ENCODE peak calls at places on chromosomes 13 and 19, in seven cellular contexts. O is NCI-H2171 treated with DMSO at 0.1 percent for 48 hours; Y is Peyer's patch; V is left colon; M is cardiac septum; G is Caki2; I is stimulated activated CD4-positive, alpha-beta T cell treated with anti-CD3 and anti-CD28 coated beads, Interleukin-4, amount 100 ng/mL, for 4 hours. Z is an unnamed sample.
A peak's percentile ranks its signal among the peaks of the same experiment; 100 is the strongest.

GRCh38 chr19:45766919-45767346 is 2.1 kb downstream of the SIX5 start:
- DNase-seq in O (no peak), Y (no peak), V (peak; percentile 46), M (peak; percentile 76), G (no peak), I (no peak), Z (no peak)

GRCh38 chr13:111033172-111034133 is 81.7 kb upstream of the ARHGEF7 start:
- DNase-seq in O (no peak), Y (no peak), V (no peak), M (no peak), G (no peak), I (no peak), Z (no peak)

GRCh38 chr19:34313188-34313587 is 51.8 kb upstream of the GPI start:
- DNase-seq in O (no peak), Y (peak; percentile 55), V (peak; percentile 30), M (no peak), G (no peak), I (no peak), Z (no peak)

GRCh38 chr19:15562861-15563260 is 52.2 kb upstream of the CYP4F8 start:
- DNase-seq in O (no peak), Y (no peak), V (no peak), M (no peak), G (peak; percentile 24), I (no peak), Z (no peak)

GRCh38 chr19:29798783-29799182 is 13.0 kb upstream of the CCNE1 start:
- DNase-seq in O (peak; percentile 7), Y (no peak), V (no peak), M (no peak), G (peak; percentile 44), I (no peak), Z (no peak)

GRCh38 chr19:1266116-1266817 is 2.9 kb upstream of the CIRBP start:
- DNase-seq in O (peak; percentile 57), Y (peak; percentile 96), V (peak; percentile 95), M (peak; percentile 97), G (peak; percentile 86), I (peak; percentile 81), Z (peak; percentile 81)

GRCh38 chr13:77042566-77043177 is 15.7 kb upstream of the FBXL3 start:
- DNase-seq in O (no peak), Y (no peak), V (no peak), M (no peak), G (no peak), I (no peak), Z (no peak)

GRCh38 chr19:46251415-46251814 is 21.9 kb downstream of the IGFL1 start:
- DNase-seq in O (no peak), Y (no peak), V (no peak), M (no peak), G (no peak), I (no peak), Z (no peak)

GRCh38 chr19:12513531-12514061 is 29.0 kb upstream of the ZNF709 start:
- DNase-seq in O (no peak), Y (no peak), V (no peak), M (no peak), G (no peak), I (no peak), Z (no peak)

GRCh38 chr19:47411101-47411500 is 8.2 kb downstream of the MEIS3 start:
- DNase-seq in O (no peak), Y (no peak), V (no peak), M (no peak), G (no peak), I (no peak), Z (no peak)

GRCh38 chr13:43383488-43384165 is 360.2 kb downstream of the DNAJC15 start:
- DNase-seq in O (no peak), Y (no peak), V (no peak), M (no peak), G (no peak), I (no peak), Z (no peak)

GRCh38 chr13:43134896-43135295 is 111.5 kb downstream of the DNAJC15 start:
- DNase-seq in O (peak; percentile 75), Y (no peak), V (no peak), M (no peak), G (no peak), I (no peak), Z (no peak)

GRCh38 chr13:28607187-28607955 is 51.6 kb upstream of the POMP start:
- DNase-seq in O (no peak), Y (no peak), V (no peak), M (no peak), G (peak; percentile 19), I (no peak), Z (no peak)

GRCh38 chr19:33703438-33703750 is 81.6 kb downstream of the CHST8 start:
- DNase-seq in O (no peak), Y (no peak), V (no peak), M (no peak), G (no peak), I (no peak), Z (no peak)

GRCh38 chr19:39319098-39319891 is 1.4 kb downstream of the LRFN1 start:
- DNase-seq in O (no peak), Y (no peak), V (no peak), M (no peak), G (no peak), I (no peak), Z (no peak)

GRCh38 chr13:20106751-20107150 is 54.1 kb downstream of the GJA3 start:
- DNase-seq in O (no peak), Y (no peak), V (no peak), M (no peak), G (no peak), I (no peak), Z (no peak)

GRCh38 chr13:95355491-95355890 is 54.2 kb upstream of the ABCC4 start:
- DNase-seq in O (no peak), Y (no peak), V (no peak), M (no peak), G (peak; percentile 29), I (no peak), Z (no peak)

GRCh38 chr19:29290853-29291252 is 77.9 kb upstream of the UQCRFS1 start:
- DNase-seq in O (peak; percentile 44), Y (no peak), V (no peak), M (peak; percentile 17), G (no peak), I (no peak), Z (no peak)

GRCh38 chr13:73331556-73331955 is 272.8 kb downstream of the KLF5 start:
- DNase-seq in O (no peak), Y (no peak), V (no peak), M (no peak), G (no peak), I (no peak), Z (no peak)

GRCh38 chr13:47119568-47120080 is 222.8 kb upstream of the HTR2A start:
- DNase-seq in O (no peak), Y (no peak), V (no peak), M (no peak), G (no peak), I (no peak), Z (no peak)

GRCh38 chr13:45396548-45397095 is 21.6 kb downstream of the SLC25A30 start:
- DNase-seq in O (no peak), Y (no peak), V (no peak), M (no peak), G (no peak), I (no peak), Z (no peak)

Z was measured in activated T-helper 1 cell treated with Interleukin-2 at 50 U/mL for 16 hours.